ENCODE peak calls at places on chromosome 22, in five cellular contexts. One of them, this sample, is unnamed.

GRCh38 chr22:19178659-19179471 is at the start of gene SLC25A1:
- DNase-seq in GM23338: peak
- DNase-seq in fibroblast of mammary gland: peak
- DNase-seq in right lobe of liver: peak
- DNase-seq in progenitor cell of endocrine pancreas: peak
- DNase-seq in this sample: peak

GRCh38 chr22:20258584-20259335 is 9.4 kb downstream of the RTN4R start:
- DNase-seq in progenitor cell of endocrine pancreas: no peak
- DNase-seq in fibroblast of mammary gland: no peak
- DNase-seq in right lobe of liver: no peak
- DNase-seq in GM23338: peak
- DNase-seq in this sample: no peak

GRCh38 chr22:21837184-21837979 is 30.1 kb downstream of the MAPK1 start:
- DNase-seq in right lobe of liver: no peak
- DNase-seq in GM23338: peak
- DNase-seq in fibroblast of mammary gland: peak
- DNase-seq in progenitor cell of endocrine pancreas: no peak
- DNase-seq in this sample: no peak

GRCh38 chr22:31083377-31083768 is 2.3 kb downstream of the SMTN start:
- DNase-seq in right lobe of liver: no peak
- DNase-seq in GM23338: no peak
- DNase-seq in progenitor cell of endocrine pancreas: no peak
- DNase-seq in fibroblast of mammary gland: no peak
- DNase-seq in this sample: no peak

GRCh38 chr22:44144046-44144569 is 36.6 kb upstream of the PARVG start:
- DNase-seq in right lobe of liver: no peak
- DNase-seq in GM23338: no peak
- DNase-seq in progenitor cell of endocrine pancreas: no peak
- DNase-seq in fibroblast of mammary gland: no peak
- DNase-seq in this sample: no peak

GRCh38 chr22:19429950-19430889 is 1.3 kb downstream of the HIRA start:
- DNase-seq in right lobe of liver: peak
- DNase-seq in GM23338: peak
- DNase-seq in progenitor cell of endocrine pancreas: no peak
- DNase-seq in fibroblast of mammary gland: peak
- DNase-seq in this sample: peak

GRCh38 chr22:23243006-23243573 is 62.8 kb downstream of the BCR start:
- DNase-seq in progenitor cell of endocrine pancreas: no peak
- DNase-seq in right lobe of liver: no peak
- DNase-seq in fibroblast of mammary gland: no peak
- DNase-seq in GM23338: peak
- DNase-seq in this sample: peak

GRCh38 chr22:32142600-32142999 is 16.5 kb downstream of the C22orf42 start:
- DNase-seq in progenitor cell of endocrine pancreas: no peak
- DNase-seq in right lobe of liver: no peak
- DNase-seq in fibroblast of mammary gland: no peak
- DNase-seq in GM23338: no peak
- DNase-seq in this sample: no peak

GRCh38 chr22:48711669-48712068 is 1116.0 kb downstream of the BRD1 start:
- DNase-seq in right lobe of liver: peak
- DNase-seq in progenitor cell of endocrine pancreas: no peak
- DNase-seq in GM23338: no peak
- DNase-seq in fibroblast of mammary gland: no peak
- DNase-seq in this sample: no peak

GRCh38 chr22:31291403-31291715 is 929 bp downstream of the PIK3IP1 start:
- DNase-seq in right lobe of liver: no peak
- DNase-seq in GM23338: no peak
- DNase-seq in progenitor cell of endocrine pancreas: no peak
- DNase-seq in fibroblast of mammary gland: no peak
- DNase-seq in this sample: no peak

GRCh38 chr22:33654173-33654890 is 265.9 kb downstream of the LARGE1 start:
- DNase-seq in fibroblast of mammary gland: no peak
- DNase-seq in GM23338: peak
- DNase-seq in progenitor cell of endocrine pancreas: no peak
- DNase-seq in right lobe of liver: no peak
- DNase-seq in this sample: no peak

GRCh38 chr22:41681616-41682015 is 7.1 kb downstream of the SNU13 start:
- DNase-seq in progenitor cell of endocrine pancreas: no peak
- DNase-seq in right lobe of liver: no peak
- DNase-seq in fibroblast of mammary gland: peak
- DNase-seq in GM23338: no peak
- DNase-seq in this sample: no peak
- TF ChIP-seq CTCF in progenitor cell of endocrine pancreas: no peak
- TF ChIP-seq CTCF in right lobe of liver: no peak
- TF ChIP-seq CTCF in fibroblast of mammary gland: no peak
- TF ChIP-seq CTCF in GM23338: no peak
- TF ChIP-seq CTCF in this sample: no peak

GRCh38 chr22:29375436-29376076 is 12.8 kb downstream of the AP1B1 start:
- DNase-seq in GM23338: no peak
- DNase-seq in right lobe of liver: no peak
- DNase-seq in fibroblast of mammary gland: peak
- DNase-seq in progenitor cell of endocrine pancreas: no peak
- DNase-seq in this sample: no peak

GRCh38 chr22:29369460-29369859 is 18.9 kb downstream of the AP1B1 start:
- DNase-seq in progenitor cell of endocrine pancreas: no peak
- DNase-seq in fibroblast of mammary gland: peak
- DNase-seq in GM23338: peak
- DNase-seq in right lobe of liver: peak
- DNase-seq in this sample: peak

DNA sequence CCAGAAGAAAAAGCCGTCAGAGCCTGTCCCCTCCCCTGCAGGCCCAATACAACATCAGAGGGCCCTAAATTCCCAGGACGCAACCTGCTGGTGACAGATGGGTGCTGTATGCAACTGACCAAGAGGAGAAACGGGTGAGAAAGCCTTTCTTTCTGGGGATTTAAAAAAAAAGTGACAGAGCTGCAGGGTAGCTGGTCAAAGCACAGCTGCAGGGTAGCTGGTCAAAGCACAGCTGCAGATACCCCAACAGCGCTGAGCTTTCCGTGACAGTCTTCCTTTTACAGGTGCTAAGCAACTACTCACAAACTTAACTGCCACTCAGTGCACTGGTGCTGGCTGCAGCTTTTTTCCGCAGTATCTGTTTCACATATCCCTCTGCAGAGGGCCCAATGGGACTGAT is 17.8 kb downstream of the AP1B1 start:
- DNase-seq in right lobe of liver: peak
- DNase-seq in progenitor cell of endocrine pancreas: peak
- DNase-seq in fibroblast of mammary gland: no peak
- DNase-seq in GM23338: peak
- DNase-seq in this sample: no peak
- TF ChIP-seq CTCF in right lobe of liver: no peak
- TF ChIP-seq CTCF in progenitor cell of endocrine pancreas: peak
- TF ChIP-seq CTCF in fibroblast of mammary gland: no peak
- TF ChIP-seq CTCF in GM23338: no peak
- TF ChIP-seq CTCF in this sample: no peak

GRCh38 chr22:37499789-37500188 is 13.6 kb upstream of the MFNG start:
- DNase-seq in fibroblast of mammary gland: no peak
- DNase-seq in progenitor cell of endocrine pancreas: no peak
- DNase-seq in right lobe of liver: no peak
- DNase-seq in GM23338: no peak
- DNase-seq in this sample: no peak

GRCh38 chr22:37499006-37499707 is 13.0 kb upstream of the MFNG start:
- DNase-seq in fibroblast of mammary gland: no peak
- DNase-seq in GM23338: no peak
- DNase-seq in progenitor cell of endocrine pancreas: no peak
- DNase-seq in right lobe of liver: no peak
- DNase-seq in this sample: no peak

GRCh38 chr22:37500745-37501144 is 14.6 kb upstream of the MFNG start:
- DNase-seq in GM23338: no peak
- DNase-seq in right lobe of liver: no peak
- DNase-seq in progenitor cell of endocrine pancreas: no peak
- DNase-seq in fibroblast of mammary gland: no peak
- DNase-seq in this sample: no peak

GRCh38 chr22:37496651-37497599 is 10.7 kb upstream of the MFNG start:
- DNase-seq in right lobe of liver: no peak
- DNase-seq in progenitor cell of endocrine pancreas: no peak
- DNase-seq in fibroblast of mammary gland: peak
- DNase-seq in GM23338: peak
- DNase-seq in this sample: no peak

DNA sequence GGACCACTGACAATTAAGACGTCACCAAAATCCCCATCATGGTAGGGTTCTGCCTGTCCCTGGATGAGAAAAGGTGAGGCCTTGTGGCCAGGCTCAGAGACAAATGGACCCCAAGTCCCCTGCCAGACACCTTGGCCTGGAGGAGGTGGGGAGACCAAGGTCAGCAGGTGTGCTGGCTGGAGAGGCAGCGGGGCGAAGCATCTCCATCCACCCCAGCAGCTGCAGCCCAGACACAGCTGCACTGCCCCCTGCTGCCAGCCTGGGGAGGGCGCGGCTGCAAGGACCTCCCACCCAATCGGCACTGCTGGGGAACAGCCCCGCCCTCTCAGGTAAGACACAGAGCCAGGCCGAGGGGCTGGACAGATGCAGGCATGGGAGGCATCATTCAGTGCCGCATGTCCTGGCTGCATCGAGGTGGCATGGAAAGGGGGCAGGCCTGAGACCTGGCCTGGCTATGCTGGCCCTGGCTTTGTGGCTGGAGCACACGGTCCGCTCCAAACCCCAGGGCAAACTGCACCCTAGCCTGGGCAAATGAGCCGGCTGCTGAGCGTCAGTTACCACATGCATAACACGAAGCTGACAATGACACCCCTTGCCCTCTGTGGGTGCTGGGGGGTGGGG is 12.2 kb upstream of the MFNG start:
- DNase-seq in GM23338: peak
- DNase-seq in fibroblast of mammary gland: no peak
- DNase-seq in progenitor cell of endocrine pancreas: peak
- DNase-seq in right lobe of liver: no peak
- DNase-seq in this sample: peak
- TF ChIP-seq CTCF in GM23338: peak
- TF ChIP-seq CTCF in fibroblast of mammary gland: no peak
- TF ChIP-seq CTCF in progenitor cell of endocrine pancreas: peak
- TF ChIP-seq CTCF in right lobe of liver: peak
- TF ChIP-seq CTCF in this sample: peak

GRCh38 chr22:50031189-50032091 is 18.9 kb upstream of the IL17REL start:
- DNase-seq in fibroblast of mammary gland: no peak
- DNase-seq in right lobe of liver: peak
- DNase-seq in progenitor cell of endocrine pancreas: no peak
- DNase-seq in GM23338: no peak
- DNase-seq in this sample: no peak

GRCh38 chr22:50025993-50026392 is 13.4 kb upstream of the IL17REL start:
- DNase-seq in GM23338: no peak
- DNase-seq in fibroblast of mammary gland: no peak
- DNase-seq in right lobe of liver: no peak
- DNase-seq in progenitor cell of endocrine pancreas: no peak
- DNase-seq in this sample: no peak

GRCh38 chr22:50032109-50032871 is 19.7 kb upstream of the IL17REL start:
- DNase-seq in progenitor cell of endocrine pancreas: no peak
- DNase-seq in fibroblast of mammary gland: no peak
- DNase-seq in GM23338: no peak
- DNase-seq in right lobe of liver: no peak
- DNase-seq in this sample: peak

GRCh38 chr22:50030315-50031188 is 18.0 kb upstream of the IL17REL start:
- DNase-seq in right lobe of liver: peak
- DNase-seq in progenitor cell of endocrine pancreas: peak
- DNase-seq in GM23338: peak
- DNase-seq in fibroblast of mammary gland: peak
- DNase-seq in this sample: peak

DNA sequence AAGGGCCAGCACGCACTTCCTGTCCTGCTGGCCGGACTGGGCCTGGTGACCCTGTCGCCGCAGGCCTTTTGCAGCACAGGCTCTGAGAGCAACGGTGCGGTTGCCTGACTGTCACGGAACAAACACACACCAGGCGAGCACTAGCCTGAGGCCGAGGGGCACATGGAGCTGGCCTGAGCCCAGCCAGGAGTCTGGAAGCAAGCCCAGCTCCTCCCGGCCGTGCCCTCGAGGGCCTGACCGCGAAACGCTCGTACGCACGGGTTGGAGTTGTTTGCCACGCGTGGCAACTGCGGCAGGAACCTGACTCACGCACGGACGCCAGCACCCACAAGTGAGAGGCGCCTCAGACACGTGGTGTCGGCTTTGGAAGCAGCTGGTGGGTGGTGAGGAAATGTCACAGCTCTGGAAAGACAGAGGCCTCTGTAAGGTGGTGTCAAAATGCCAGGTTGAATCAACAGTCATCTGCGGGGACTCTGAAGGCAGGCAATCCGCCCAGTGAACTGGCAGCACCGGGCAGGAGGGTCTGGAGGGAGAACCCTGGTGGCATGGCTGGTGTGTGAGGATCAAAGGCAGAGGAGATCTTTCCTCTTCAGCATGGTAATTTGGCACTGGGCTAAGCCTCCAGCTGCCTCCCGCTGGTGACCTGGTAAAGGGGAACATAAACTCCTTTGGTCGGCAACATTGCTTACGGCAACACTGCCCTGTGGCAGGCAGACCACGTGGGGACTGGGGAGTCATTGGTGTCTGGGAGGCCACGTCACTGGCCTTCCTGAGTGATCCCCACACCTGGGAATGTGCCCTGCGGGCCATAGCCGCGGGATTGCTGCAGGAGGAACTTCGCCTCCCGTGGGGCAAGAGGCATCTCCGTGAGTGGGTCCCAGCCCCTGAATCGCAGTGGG is 15.3 kb upstream of the IL17REL start:
- DNase-seq in GM23338: no peak
- DNase-seq in fibroblast of mammary gland: no peak
- DNase-seq in right lobe of liver: no peak
- DNase-seq in progenitor cell of endocrine pancreas: no peak
- DNase-seq in this sample: no peak
- TF ChIP-seq CTCF in GM23338: no peak
- TF ChIP-seq CTCF in fibroblast of mammary gland: no peak
- TF ChIP-seq CTCF in right lobe of liver: no peak
- TF ChIP-seq CTCF in progenitor cell of endocrine pancreas: no peak
- TF ChIP-seq CTCF in this sample: no peak